ENCODE peak calls at places on chromosomes 2 and 18, in four cellular contexts. One of them, this sample, is unnamed.
A peak's percentile ranks its signal among the peaks of the same experiment; 100 is the strongest.

GRCh38 chr18:11259421-11259820 is 110.1 kb upstream of the PIEZO2 start:
- DNase-seq in K562: no peak
- DNase-seq in activated T-helper 9 cell treated with anti-CD3 and anti-CD28 coated beads, Interleukin-2, amount 50 U/mL, for 16 hours: no peak
- DNase-seq in GM20000: no peak
- DNase-seq in this sample: no peak

GRCh38 chr2:120750488-120751210 is 15.0 kb downstream of the GLI2 start:
- DNase-seq in K562: no peak
- DNase-seq in activated T-helper 9 cell treated with anti-CD3 and anti-CD28 coated beads, Interleukin-2, amount 50 U/mL, for 16 hours: no peak
- DNase-seq in GM20000: no peak
- DNase-seq in this sample: no peak

GRCh38 chr18:67463829-67464228 is 52.7 kb downstream of the DSEL start:
- DNase-seq in K562: no peak
- DNase-seq in activated T-helper 9 cell treated with anti-CD3 and anti-CD28 coated beads, Interleukin-2, amount 50 U/mL, for 16 hours: no peak
- DNase-seq in GM20000: no peak
- DNase-seq in this sample: no peak

GRCh38 chr2:232261776-232262175 is 116.8 kb upstream of the ALPP start:
- DNase-seq in K562: no peak
- DNase-seq in activated T-helper 9 cell treated with anti-CD3 and anti-CD28 coated beads, Interleukin-2, amount 50 U/mL, for 16 hours: no peak
- DNase-seq in GM20000: no peak
- DNase-seq in this sample: no peak

GRCh38 chr2:147925886-147926285 is 81.1 kb downstream of the ACVR2A start:
- DNase-seq in K562: no peak
- DNase-seq in activated T-helper 9 cell treated with anti-CD3 and anti-CD28 coated beads, Interleukin-2, amount 50 U/mL, for 16 hours: no peak
- DNase-seq in GM20000: no peak
- DNase-seq in this sample: no peak

GRCh38 chr2:181152701-181153100 is 172.3 kb downstream of the UBE2E3 start:
- DNase-seq in K562: no peak
- DNase-seq in activated T-helper 9 cell treated with anti-CD3 and anti-CD28 coated beads, Interleukin-2, amount 50 U/mL, for 16 hours: no peak
- DNase-seq in GM20000: no peak
- DNase-seq in this sample: no peak

GRCh38 chr2:190481339-190481738 is 53.2 kb downstream of the NEMP2 start:
- DNase-seq in K562: no peak
- DNase-seq in activated T-helper 9 cell treated with anti-CD3 and anti-CD28 coated beads, Interleukin-2, amount 50 U/mL, for 16 hours: no peak
- DNase-seq in GM20000: no peak
- DNase-seq in this sample: no peak

GRCh38 chr2:163405298-163405697 is 330.5 kb downstream of the FIGN start:
- DNase-seq in K562: no peak
- DNase-seq in activated T-helper 9 cell treated with anti-CD3 and anti-CD28 coated beads, Interleukin-2, amount 50 U/mL, for 16 hours: no peak
- DNase-seq in GM20000: no peak
- DNase-seq in this sample: peak; percentile 6

GRCh38 chr18:22563098-22563707 is 145.5 kb upstream of the CTAGE1 start:
- DNase-seq in K562: peak; percentile 78
- DNase-seq in activated T-helper 9 cell treated with anti-CD3 and anti-CD28 coated beads, Interleukin-2, amount 50 U/mL, for 16 hours: no peak
- DNase-seq in GM20000: peak; percentile 71
- DNase-seq in this sample: peak; percentile 39

GRCh38 chr2:18266188-18266587 is 294.3 kb downstream of the RDH14 start:
- DNase-seq in K562: no peak
- DNase-seq in activated T-helper 9 cell treated with anti-CD3 and anti-CD28 coated beads, Interleukin-2, amount 50 U/mL, for 16 hours: no peak
- DNase-seq in GM20000: peak; percentile 9
- DNase-seq in this sample: no peak

GRCh38 chr2:197939787-197940186 is 135.4 kb downstream of the PLCL1 start:
- DNase-seq in K562: no peak
- DNase-seq in activated T-helper 9 cell treated with anti-CD3 and anti-CD28 coated beads, Interleukin-2, amount 50 U/mL, for 16 hours: no peak
- DNase-seq in GM20000: no peak
- DNase-seq in this sample: no peak

GRCh38 chr2:231241755-231242507 is 43.5 kb downstream of the ARMC9 start:
- DNase-seq in K562: no peak
- DNase-seq in activated T-helper 9 cell treated with anti-CD3 and anti-CD28 coated beads, Interleukin-2, amount 50 U/mL, for 16 hours: no peak
- DNase-seq in GM20000: no peak
- DNase-seq in this sample: no peak

GRCh38 chr2:70044290-70045040 is 42.8 kb upstream of the PCBP1 start:
- DNase-seq in K562: no peak
- DNase-seq in activated T-helper 9 cell treated with anti-CD3 and anti-CD28 coated beads, Interleukin-2, amount 50 U/mL, for 16 hours: no peak
- DNase-seq in GM20000: no peak
- DNase-seq in this sample: no peak

GRCh38 chr2:64624862-64625261 is 28.9 kb downstream of the SERTAD2 start:
- DNase-seq in K562: no peak
- DNase-seq in activated T-helper 9 cell treated with anti-CD3 and anti-CD28 coated beads, Interleukin-2, amount 50 U/mL, for 16 hours: no peak
- DNase-seq in GM20000: no peak
- DNase-seq in this sample: no peak

GRCh38 chr2:42835577-42836371 is 43.4 kb upstream of the HAAO start:
- DNase-seq in K562: no peak
- DNase-seq in activated T-helper 9 cell treated with anti-CD3 and anti-CD28 coated beads, Interleukin-2, amount 50 U/mL, for 16 hours: no peak
- DNase-seq in GM20000: no peak
- DNase-seq in this sample: no peak

GRCh38 chr2:171515672-171516298 is 6.5 kb upstream of the CYBRD1 start:
- DNase-seq in K562: peak; percentile 75
- DNase-seq in activated T-helper 9 cell treated with anti-CD3 and anti-CD28 coated beads, Interleukin-2, amount 50 U/mL, for 16 hours: no peak
- DNase-seq in GM20000: no peak
- DNase-seq in this sample: no peak

GRCh38 chr2:172196768-172197322 is 94.1 kb upstream of the DLX2 start:
- DNase-seq in K562: no peak
- DNase-seq in activated T-helper 9 cell treated with anti-CD3 and anti-CD28 coated beads, Interleukin-2, amount 50 U/mL, for 16 hours: peak; percentile 12
- DNase-seq in GM20000: no peak
- DNase-seq in this sample: no peak

GRCh38 chr18:50880108-50880465 is 1.2 kb downstream of the ME2 start:
- DNase-seq in K562: peak; percentile 20
- DNase-seq in activated T-helper 9 cell treated with anti-CD3 and anti-CD28 coated beads, Interleukin-2, amount 50 U/mL, for 16 hours: no peak
- DNase-seq in GM20000: peak; percentile 20
- DNase-seq in this sample: peak; percentile 19

GRCh38 chr18:55588876-55589595 is 1.0 kb upstream of the TCF4 start:
- DNase-seq in K562: no peak
- DNase-seq in activated T-helper 9 cell treated with anti-CD3 and anti-CD28 coated beads, Interleukin-2, amount 50 U/mL, for 16 hours: no peak
- DNase-seq in GM20000: no peak
- DNase-seq in this sample: peak; percentile 30